ENCODE peak calls at places on chromosome 1, in six cellular contexts. D is ovary, G is heart right ventricle, O is body of pancreas, S is heart left ventricle, R is prostate gland. B is an unnamed sample.

GRCh38 chr1:17696417-17697301 is 58.5 kb upstream of the ACTL8 start:
- DNase-seq in D (peak; percentile 51), G (peak; percentile 19), O (no peak), S (no peak), R (peak; percentile 14), B (peak; percentile 63)

GRCh38 chr1:36436820-36437219 is 13.4 kb downstream of the OSCP1 start:
- DNase-seq in D (no peak), G (no peak), O (no peak), S (no peak), R (no peak), B (no peak)

GRCh38 chr1:75559800-75560199 is 51.1 kb downstream of the SLC44A5 start:
- DNase-seq in D (no peak), G (no peak), O (no peak), S (no peak), R (no peak), B (no peak)

GRCh38 chr1:174963547-174964125 is 36.1 kb upstream of the CACYBP start:
- DNase-seq in D (no peak), G (no peak), O (no peak), S (no peak), R (peak; percentile 42), B (no peak)

GRCh38 chr1:230868736-230869385 is 540 bp upstream of the C1orf198 start:
- DNase-seq in D (peak; percentile 19), G (peak; percentile 43), O (peak; percentile 78), S (no peak), R (peak; percentile 44), B (no peak)

GRCh38 chr1:40665335-40666171 is at the start of gene RIMS3:
- DNase-seq in D (peak; percentile 77), G (peak; percentile 62), O (peak; percentile 82), S (peak; percentile 80), R (peak; percentile 68), B (peak; percentile 10)

GRCh38 chr1:12314328-12314903 is 84.6 kb downstream of the VPS13D start:
- DNase-seq in D (no peak), G (no peak), O (no peak), S (no peak), R (no peak), B (no peak)

GRCh38 chr1:55670331-55671082 is 455.3 kb upstream of the USP24 start:
- DNase-seq in D (no peak), G (no peak), O (no peak), S (no peak), R (no peak), B (no peak)

GRCh38 chr1:37052120-37052519 is 17.8 kb upstream of the GRIK3 start:
- DNase-seq in D (no peak), G (no peak), O (no peak), S (no peak), R (no peak), B (no peak)

GRCh38 chr1:117883620-117884019 is 45.8 kb downstream of the GDAP2 start:
- DNase-seq in D (no peak), G (no peak), O (no peak), S (no peak), R (no peak), B (no peak)

GRCh38 chr1:207825719-207826556 is 74.1 kb downstream of the CD46 start:
- DNase-seq in D (no peak), G (peak; percentile 80), O (peak; percentile 41), S (peak; percentile 79), R (no peak), B (peak; percentile 83)

GRCh38 chr1:193654951-193655705 is 468.7 kb upstream of the B3GALT2 start:
- DNase-seq in D (no peak), G (peak; percentile 23), O (no peak), S (no peak), R (no peak), B (no peak)

GRCh38 chr1:33012165-33012564 is 24.5 kb downstream of the AK2 start:
- DNase-seq in D (no peak), G (no peak), O (no peak), S (no peak), R (no peak), B (no peak)

GRCh38 chr1:17121881-17122280 is 2.6 kb upstream of the PADI2 start:
- DNase-seq in D (no peak), G (no peak), O (no peak), S (no peak), R (no peak), B (no peak)

GRCh38 chr1:67572594-67573221 is 112.3 kb upstream of the GADD45A start:
- DNase-seq in D (no peak), G (peak; percentile 45), O (peak; percentile 97), S (no peak), R (peak; percentile 42), B (no peak)

GRCh38 chr1:162323023-162323422 is 53.6 kb downstream of the SPATA46 start:
- DNase-seq in D (no peak), G (no peak), O (no peak), S (no peak), R (no peak), B (no peak)

GRCh38 chr1:190250368-190250767 is 227.3 kb downstream of the BRINP3 start:
- DNase-seq in D (no peak), G (no peak), O (no peak), S (no peak), R (no peak), B (no peak)

GRCh38 chr1:38173157-38173831 is 126.7 kb upstream of the POU3F1 start:
- DNase-seq in D (no peak), G (no peak), O (no peak), S (no peak), R (no peak), B (no peak)

GRCh38 chr1:109131059-109131458 is 17.1 kb downstream of the ELAPOR1 start:
- DNase-seq in D (no peak), G (no peak), O (no peak), S (no peak), R (no peak), B (no peak)

GRCh38 chr1:233675394-233675793 is 61.5 kb downstream of the KCNK1 start:
- DNase-seq in D (no peak), G (no peak), O (no peak), S (no peak), R (no peak), B (no peak)

GRCh38 chr1:23627065-23627464 is 64.5 kb upstream of the RPL11 start:
- DNase-seq in D (no peak), G (no peak), O (peak; percentile 54), S (no peak), R (no peak), B (no peak)

GRCh38 chr1:212433577-212434462 is 1.1 kb downstream of the NENF start:
- DNase-seq in D (peak; percentile 17), G (no peak), O (no peak), S (no peak), R (no peak), B (no peak)

GRCh38 chr1:64885648-64886047 is 80.7 kb downstream of the JAK1 start:
- DNase-seq in D (no peak), G (no peak), O (no peak), S (no peak), R (no peak), B (no peak)

GRCh38 chr1:218488986-218489385 is 143.8 kb downstream of the TGFB2 start:
- DNase-seq in D (no peak), G (no peak), O (no peak), S (no peak), R (no peak), B (peak; percentile 93)

GRCh38 chr1:227942716-227943261 is 4.9 kb downstream of the WNT9A start:
- DNase-seq in D (no peak), G (peak; percentile 3), O (no peak), S (no peak), R (no peak), B (no peak)

GRCh38 chr1:93676424-93676823 is 5.2 kb downstream of the BCAR3 start:
- DNase-seq in D (no peak), G (peak; percentile 67), O (no peak), S (peak; percentile 57), R (no peak), B (no peak)

DNA sequence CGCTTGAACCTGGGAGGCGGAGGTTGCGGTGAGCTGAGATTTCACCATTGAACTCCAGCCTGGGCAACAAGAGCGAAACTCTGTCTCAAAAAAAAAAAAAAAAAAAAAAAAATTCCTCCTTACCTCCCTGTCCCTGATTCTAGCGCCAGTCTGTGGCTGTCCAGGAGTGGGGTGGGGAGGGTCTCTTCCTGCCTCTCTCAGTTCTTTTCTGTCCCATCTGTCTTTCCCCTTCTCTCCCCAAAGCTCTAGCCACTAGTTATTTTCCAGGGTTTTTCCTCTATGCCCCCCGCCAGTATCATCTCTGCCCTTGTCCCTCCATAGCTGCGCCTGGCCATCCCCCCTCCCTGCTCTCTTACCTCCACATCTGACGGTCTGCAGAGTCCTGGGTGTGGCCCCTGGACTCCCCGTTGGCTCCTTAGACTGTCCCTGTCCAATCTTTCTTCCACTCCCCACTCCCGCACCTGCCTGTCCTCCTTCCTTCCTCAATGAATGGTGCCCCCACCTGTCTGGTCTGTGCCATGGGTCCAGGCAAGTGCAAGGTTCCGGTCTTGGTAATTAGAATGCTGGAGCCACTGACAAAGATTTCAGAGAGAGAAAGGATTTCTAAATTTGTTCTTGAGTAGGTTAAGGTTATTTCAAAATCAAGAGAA is 1.6 kb upstream of the TMEM63A start:
- DNase-seq in D (no peak), G (no peak), O (no peak), S (no peak), R (no peak), B (no peak)
- TF ChIP-seq CTCF in D (no peak), G (no peak), O (no peak), S (no peak), R (no peak), B (no peak)

DNA sequence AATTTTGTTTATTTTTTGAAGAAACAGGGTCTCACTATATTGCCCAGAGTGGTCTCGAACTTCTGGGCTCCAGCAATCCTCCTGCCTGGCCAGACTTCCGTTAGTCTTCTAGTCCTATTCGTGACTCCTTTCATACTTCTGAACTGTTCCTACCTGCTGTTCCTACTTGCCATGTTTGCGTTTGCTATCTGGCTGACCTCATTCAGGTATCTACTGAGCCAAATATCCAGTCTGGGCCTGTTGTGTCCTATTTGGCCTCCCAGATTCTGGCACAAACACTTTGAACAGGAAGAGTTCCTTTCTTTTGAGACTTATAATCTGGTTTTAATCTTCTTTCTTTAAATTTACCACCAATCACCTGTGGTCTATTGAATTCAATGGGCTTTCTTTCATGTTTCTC is 6.9 kb upstream of the NR1I3 start:
- DNase-seq in D (no peak), G (no peak), O (peak; percentile 74), S (no peak), R (peak; percentile 72), B (no peak)
- H3K27me3 ChIP-seq in D (no peaks in the 10 kb centered on the region), G (no peaks in the 10 kb centered on the region), O (no peaks in the 10 kb centered on the region), S (no peaks in the 10 kb centered on the region), R (no peaks in the 10 kb centered on the region), B (no peaks in the 10 kb centered on the region)

DNA sequence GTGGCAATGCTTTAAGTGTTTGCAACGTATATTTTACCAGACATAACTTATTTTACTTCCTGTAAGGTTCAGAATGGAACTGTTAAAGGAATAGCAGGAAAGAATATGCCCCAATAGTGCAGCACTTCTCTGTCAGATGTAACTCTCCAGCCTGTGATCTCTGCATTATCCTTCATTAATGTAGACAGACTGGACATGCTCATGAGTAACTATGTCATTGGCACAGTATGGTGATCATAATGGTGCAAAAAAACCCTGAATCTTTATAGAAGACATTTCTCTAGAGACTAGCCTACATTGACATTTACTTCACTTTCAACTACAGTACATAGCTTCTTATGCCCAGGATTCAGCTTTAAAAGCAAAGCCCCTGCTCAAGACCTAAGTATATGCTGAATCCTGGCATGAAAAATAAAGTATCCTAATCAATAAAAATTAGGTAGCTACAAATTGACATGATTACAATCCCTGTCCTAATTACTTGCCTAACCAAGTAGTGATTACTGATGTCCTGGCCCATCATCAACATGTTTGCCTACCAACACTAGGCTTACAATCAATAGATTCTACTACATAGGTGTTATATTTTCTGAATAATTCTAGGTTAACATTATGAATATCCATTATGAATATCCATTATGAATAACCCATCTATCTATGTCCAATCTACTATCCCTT is 13.9 kb downstream of the COX20 start:
- DNase-seq in D (no peak), G (no peak), O (no peak), S (no peak), R (no peak), B (no peak)
- H3K36me3 ChIP-seq in D (no peaks in the 10 kb centered on the region), G (no peaks in the 10 kb centered on the region), O (peaks cover 14% of the 10 kb centered on the region), S (peaks cover 63% of the 10 kb centered on the region), R (no peaks in the 10 kb centered on the region), B (peaks cover 68% of the 10 kb centered on the region)

GRCh38 chr1:198829948-198830347 is 191.1 kb downstream of the PTPRC start:
- DNase-seq in D (no peak), G (no peak), O (no peak), S (no peak), R (no peak), B (no peak)
- TF ChIP-seq CTCF in D (no peak), G (no peak), O (no peak), S (no peak), R (no peak), B (peak; percentile 53)